ENCODE peak calls at places on chromosomes 6 and 20, in seven cellular contexts. Z is NCI-H69, G is fibroblast of the aortic adventitia, A is GM13976, R is transverse colon, F is LoVo, K is Right ventricle myocardium inferior. Q is an unnamed sample.

GRCh38 chr20:41330343-41330720 is 10.3 kb upstream of the LPIN3 start:
- DNase-seq in Z (no peak), K (no peak), A (no peak), G (no peak), F (no peak), R (no peak), Q (no peak)

GRCh38 chr6:137933696-137934095 is 66.6 kb downstream of the TNFAIP3 start:
- DNase-seq in R (no peak), Z (no peak), F (no peak), G (peak; percentile 99), K (no peak), A (no peak), Q (no peak)

GRCh38 chr6:56940977-56941376 is 13.9 kb upstream of the BEND6 start:
- DNase-seq in K (no peak), G (no peak), Z (no peak), F (no peak), A (no peak), R (no peak), Q (no peak)

GRCh38 chr6:70124882-70125535 is 177.9 kb downstream of the COL9A1 start:
- DNase-seq in R (peak; percentile 13), F (no peak), G (peak; percentile 25), K (no peak), Z (no peak), A (no peak), Q (no peak)

GRCh38 chr6:44224154-44224977 is 971 bp downstream of the SLC29A1 start:
- DNase-seq in Z (peak; percentile 68), A (peak; percentile 16), R (no peak), K (no peak), G (no peak), F (peak; percentile 10), Q (peak; percentile 24)

GRCh38 chr6:18076231-18076630 is 46.2 kb downstream of the NHLRC1 start:
- DNase-seq in Z (no peak), K (no peak), G (no peak), A (no peak), R (no peak), F (no peak), Q (no peak)

GRCh38 chr20:31987744-31988143 is 19.8 kb downstream of the XKR7 start:
- DNase-seq in F (no peak), Z (peak; percentile 45), R (no peak), G (no peak), A (no peak), K (no peak), Q (no peak)

GRCh38 chr6:112979830-112980229 is 632.7 kb downstream of the RFPL4B start:
- DNase-seq in F (peak; percentile 74), R (no peak), K (no peak), Z (peak; percentile 78), G (peak; percentile 31), A (no peak), Q (no peak)

GRCh38 chr6:109002100-109002697 is 92.4 kb downstream of the SESN1 start:
- DNase-seq in A (no peak), R (no peak), K (no peak), Z (no peak), G (peak; percentile 72), F (no peak), Q (no peak)

Q was measured in stimulated activated naive CD8-positive, alpha-beta T cell treated with anti-CD3 and anti-CD28 coated beads, Interleukin-15, Interleukin-2, amounts not matched to agents 100 U/mL and 50 U/mL, for 24 hours.